ENCODE peak calls at places on chromosomes 5 and 9, in ten cellular contexts. N is HS-5; M is effector CD4-positive, alpha-beta T cell; F is kidney epithelial cell; P is stimulated activated CD4-positive, alpha-beta T cell treated with anti-CD3 and anti-CD28 coated beads, Interleukin-1b, Interleukin-23, amount 100 ng/mL, for 24 hours; J is GM10248; H is H7; B is HT1080; V is AG09309; E is GM04504. X is an unnamed sample.

GRCh38 chr9:94935396-94935795 is 208.9 kb downstream of the AOPEP start:
- DNase-seq in N (no peak), M (no peak), F (no peak), P (no peak), J (no peak), H (no peak), B (no peak), V (no peak), E (no peak), X (no peak)

GRCh38 chr9:114047717-114048116 is 30.4 kb downstream of the AMBP start:
- DNase-seq in N (no peak), M (no peak), F (no peak), P (no peak), J (no peak), H (peak; percentile 78), B (no peak), V (no peak), E (no peak), X (peak; percentile 36)

GRCh38 chr5:74630387-74631087 is 10.0 kb downstream of the ENC1 start:
- DNase-seq in N (peak; percentile 87), M (no peak), F (no peak), P (no peak), J (no peak), H (no peak), B (peak; percentile 91), V (peak; percentile 57), E (peak; percentile 44), X (no peak)

GRCh38 chr5:78360674-78361225 is 333 bp downstream of the SCAMP1 start:
- DNase-seq in N (no peak), M (peak; percentile 74), F (no peak), P (no peak), J (peak; percentile 62), H (peak; percentile 76), B (no peak), V (no peak), E (no peak), X (no peak)

GRCh38 chr5:91885291-91886265 is 502.5 kb upstream of the ARRDC3 start:
- DNase-seq in N (peak; percentile 13), M (no peak), F (peak; percentile 23), P (no peak), J (no peak), H (no peak), B (peak; percentile 36), V (no peak), E (no peak), X (no peak)

GRCh38 chr9:125529589-125530515 is 177.2 kb downstream of the MAPKAP1 start:
- DNase-seq in N (no peak), M (no peak), F (no peak), P (no peak), J (peak; percentile 37), H (no peak), B (no peak), V (no peak), E (no peak), X (no peak)

GRCh38 chr9:17117372-17117771 is 17.5 kb upstream of the CNTLN start:
- DNase-seq in N (no peak), M (no peak), F (no peak), P (no peak), J (no peak), H (no peak), B (no peak), V (no peak), E (no peak), X (no peak)

GRCh38 chr5:176132471-176133288 is 105.5 kb upstream of the SIMC1 start:
- DNase-seq in N (no peak), M (no peak), F (no peak), P (no peak), J (no peak), H (no peak), B (no peak), V (no peak), E (no peak), X (no peak)

GRCh38 chr9:111966324-111966723 is 69.7 kb downstream of the UGCG start:
- DNase-seq in N (no peak), M (no peak), F (no peak), P (no peak), J (no peak), H (no peak), B (no peak), V (no peak), E (no peak), X (no peak)

GRCh38 chr5:6291961-6292360 is 86.4 kb downstream of the MED10 start:
- DNase-seq in N (peak; percentile 9), M (no peak), F (no peak), P (no peak), J (no peak), H (peak; percentile 47), B (peak; percentile 45), V (no peak), E (peak; percentile 3), X (peak; percentile 40)

GRCh38 chr9:132350861-132351315 is 3.9 kb downstream of the SETX start:
- DNase-seq in N (no peak), M (peak; percentile 14), F (no peak), P (no peak), J (peak; percentile 67), H (no peak), B (no peak), V (no peak), E (no peak), X (no peak)

GRCh38 chr5:52392321-52392720 is 395.4 kb upstream of the ITGA1 start:
- DNase-seq in N (no peak), M (no peak), F (no peak), P (no peak), J (no peak), H (no peak), B (no peak), V (no peak), E (no peak), X (no peak)

GRCh38 chr5:132259061-132259851 is 1.8 kb downstream of the PDLIM4 start:
- DNase-seq in N (no peak), M (no peak), F (no peak), P (no peak), J (peak; percentile 7), H (peak; percentile 58), B (no peak), V (peak; percentile 64), E (peak; percentile 83), X (peak; percentile 50)

GRCh38 chr9:116144038-116144437 is 9.6 kb upstream of the PAPPA start:
- DNase-seq in N (peak; percentile 41), M (no peak), F (no peak), P (no peak), J (no peak), H (no peak), B (peak; percentile 87), V (no peak), E (no peak), X (no peak)

GRCh38 chr9:19473605-19474004 is 64.8 kb downstream of the ACER2 start:
- DNase-seq in N (no peak), M (no peak), F (no peak), P (no peak), J (no peak), H (no peak), B (no peak), V (no peak), E (no peak), X (no peak)

GRCh38 chr9:68704804-68705635 is at the start of gene PIP5K1B:
- DNase-seq in N (no peak), M (no peak), F (peak; percentile 9), P (no peak), J (peak; percentile 91), H (peak; percentile 89), B (no peak), V (no peak), E (peak; percentile 11), X (peak; percentile 91)

GRCh38 chr9:708556-709432 is 132.7 kb upstream of the DMRT1 start:
- DNase-seq in N (no peak), M (no peak), F (no peak), P (no peak), J (no peak), H (no peak), B (peak; percentile 29), V (no peak), E (no peak), X (peak; percentile 36)

GRCh38 chr5:19928556-19929421 is 59.2 kb downstream of the CDH18 start:
- DNase-seq in N (peak; percentile 96), M (no peak), F (peak; percentile 81), P (no peak), J (no peak), H (no peak), B (peak; percentile 93), V (peak; percentile 34), E (no peak), X (no peak)

GRCh38 chr5:32628049-32628803 is 42.9 kb downstream of the SUB1 start:
- DNase-seq in N (no peak), M (no peak), F (no peak), P (no peak), J (no peak), H (no peak), B (no peak), V (no peak), E (no peak), X (no peak)

GRCh38 chr5:64144429-64145215 is 21.0 kb upstream of the RNF180 start:
- DNase-seq in N (peak; percentile 48), M (no peak), F (no peak), P (no peak), J (no peak), H (no peak), B (peak; percentile 73), V (peak; percentile 8), E (no peak), X (no peak)

GRCh38 chr9:128151343-128152132 is 2.3 kb downstream of the LCN2 start:
- DNase-seq in N (no peak), M (no peak), F (no peak), P (no peak), J (no peak), H (peak; percentile 38), B (no peak), V (no peak), E (no peak), X (no peak)

GRCh38 chr5:130937046-130937445 is 228.0 kb downstream of the HINT1 start:
- DNase-seq in N (no peak), M (no peak), F (no peak), P (no peak), J (no peak), H (no peak), B (no peak), V (no peak), E (no peak), X (no peak)

GRCh38 chr5:34014614-34015013 is 6.8 kb upstream of the AMACR start:
- DNase-seq in N (no peak), M (no peak), F (no peak), P (no peak), J (no peak), H (no peak), B (no peak), V (no peak), E (no peak), X (no peak)

GRCh38 chr9:15373881-15374280 is 48.8 kb upstream of the SNAPC3 start:
- DNase-seq in N (no peak), M (no peak), F (no peak), P (no peak), J (no peak), H (no peak), B (no peak), V (no peak), E (no peak), X (no peak)

GRCh38 chr5:121380066-121380465 is 471.6 kb upstream of the FTMT start:
- DNase-seq in N (no peak), M (no peak), F (no peak), P (no peak), J (no peak), H (no peak), B (no peak), V (no peak), E (no peak), X (no peak)

GRCh38 chr5:38695021-38695961 is 138.8 kb upstream of the LIFR start:
- DNase-seq in N (no peak), M (no peak), F (no peak), P (no peak), J (no peak), H (no peak), B (no peak), V (no peak), E (no peak), X (peak; percentile 50)

GRCh38 chr9:36625006-36625600 is 52.4 kb downstream of the MELK start:
- DNase-seq in N (peak; percentile 45), M (no peak), F (peak; percentile 42), P (no peak), J (no peak), H (no peak), B (peak; percentile 84), V (peak; percentile 16), E (peak; percentile 63), X (no peak)

GRCh38 chr9:137680445-137681358 is 61.9 kb downstream of the EHMT1 start:
- DNase-seq in N (no peak), M (no peak), F (no peak), P (no peak), J (no peak), H (peak; percentile 62), B (no peak), V (no peak), E (no peak), X (peak; percentile 71)